ENCODE peak calls at places on chromosomes 2 and 18, in six cellular contexts. K, R, E, X, I and U are unnamed samples.

GRCh38 chr2:70777450-70777849 is 9.4 kb upstream of the ADD2 start:
- DNase-seq in K (no peak), R (no peak), E (no peak), X (no peak), I (no peak), U (no peak)

GRCh38 chr2:126614529-126615279 is 41.3 kb upstream of the GYPC start:
- DNase-seq in K (no peak), R (no peak), E (no peak), X (no peak), I (no peak), U (no peak)

GRCh38 chr2:105802587-105802986 is 57.9 kb downstream of the NCK2 start:
- DNase-seq in K (no peak), R (no peak), E (no peak), X (peak; percentile 25), I (no peak), U (no peak)

GRCh38 chr18:69402219-69402989 is 1.7 kb downstream of the DOK6 start:
- DNase-seq in K (no peak), R (peak; percentile 48), E (no peak), X (peak; percentile 73), I (no peak), U (no peak)

GRCh38 chr2:36354816-36355156 is 792 bp upstream of the CRIM1 start:
- DNase-seq in K (no peak), R (no peak), E (no peak), X (no peak), I (no peak), U (no peak)

GRCh38 chr18:44133483-44133882 is 547.2 kb upstream of the SETBP1 start:
- DNase-seq in K (no peak), R (no peak), E (no peak), X (no peak), I (no peak), U (no peak)

GRCh38 chr18:11651899-11652298 is 37.2 kb upstream of the GNAL start:
- DNase-seq in K (no peak), R (no peak), E (no peak), X (no peak), I (no peak), U (no peak)

GRCh38 chr2:155035246-155035645 is 336.8 kb downstream of the KCNJ3 start:
- DNase-seq in K (no peak), R (no peak), E (no peak), X (no peak), I (no peak), U (no peak)

GRCh38 chr2:54904836-54905235 is 145.4 kb downstream of the RTN4 start:
- DNase-seq in K (no peak), R (no peak), E (no peak), X (no peak), I (no peak), U (no peak)

GRCh38 chr2:143759455-143759854 is 630.2 kb downstream of the ARHGAP15 start:
- DNase-seq in K (no peak), R (no peak), E (no peak), X (peak; percentile 78), I (no peak), U (no peak)

GRCh38 chr2:143758629-143759330 is 629.6 kb downstream of the ARHGAP15 start:
- DNase-seq in K (no peak), R (no peak), E (no peak), X (peak; percentile 47), I (no peak), U (no peak)

DNA sequence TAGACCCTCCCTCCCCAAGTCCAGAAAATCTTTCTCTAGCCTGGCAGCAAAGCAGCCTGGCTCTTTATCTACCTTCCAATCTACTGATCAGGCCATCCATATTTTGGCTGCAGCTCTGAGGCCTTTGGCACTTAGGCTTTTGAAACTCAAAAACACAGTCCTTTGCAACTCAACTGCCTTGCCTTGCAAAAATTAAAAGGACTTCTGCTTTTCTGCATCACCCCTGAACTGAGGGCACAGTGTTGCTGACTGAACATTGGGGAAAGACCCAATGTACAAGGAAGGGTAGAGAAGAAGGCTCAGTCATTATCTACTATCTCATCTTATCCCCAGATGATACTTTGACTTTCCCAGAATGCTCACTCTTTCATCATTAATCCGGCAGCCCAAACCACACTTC is 625.5 kb downstream of the ARHGAP15 start:
- DNase-seq in K (no peak), R (no peak), E (no peak), X (no peak), I (no peak), U (no peak)
- H3K27ac ChIP-seq in K (no peak overlapping the region), R (no peak overlapping the region), E (no peak overlapping the region), X (no peak overlapping the region), I (no peak overlapping the region), U (no peak overlapping the region)

GRCh38 chr18:8571399-8571798 is 37.8 kb upstream of the RAB12 start:
- DNase-seq in K (no peak), R (no peak), E (no peak), X (no peak), I (no peak), U (no peak)
- TF ChIP-seq CTCF in K (no peak), R (no peak), E (no peak), X (no peak), I (no peak), U (no peak)

DNA sequence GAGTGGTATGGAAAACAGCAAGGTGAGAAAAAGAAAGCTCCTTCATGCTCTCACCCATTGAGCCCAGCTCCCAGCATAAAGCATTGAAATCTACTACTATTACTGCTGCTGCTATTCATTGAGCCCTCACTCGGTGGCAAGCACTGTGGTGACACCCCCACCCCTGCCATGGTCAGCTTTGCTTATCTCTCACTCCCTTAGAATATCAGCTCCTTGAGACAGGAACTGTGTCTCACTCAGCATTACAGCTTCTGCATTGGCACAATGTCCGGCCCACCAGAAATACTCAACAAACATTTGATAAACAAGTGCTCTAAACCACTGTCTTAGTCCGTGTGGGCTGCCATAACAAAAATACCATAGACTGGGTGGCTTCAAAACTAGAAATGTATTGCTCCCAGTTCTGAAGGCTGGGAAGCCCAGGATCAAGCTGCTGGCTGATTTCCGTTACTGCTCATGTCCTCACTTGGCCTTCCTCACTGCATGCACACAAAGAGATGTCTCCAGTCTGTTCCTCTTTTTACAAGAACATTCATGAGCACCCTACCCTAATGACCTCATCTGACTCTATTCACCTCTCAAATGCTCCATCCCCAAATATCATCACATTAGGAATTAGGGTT is 116.3 kb downstream of the ZBTB7C start:
- DNase-seq in K (no peak), R (no peak), E (no peak), X (no peak), I (no peak), U (no peak)
- H3K27ac ChIP-seq in K (no peak overlapping the region), R (no peak overlapping the region), E (no peak overlapping the region), X (no peak overlapping the region), I (no peak overlapping the region), U (no peak overlapping the region)

DNA sequence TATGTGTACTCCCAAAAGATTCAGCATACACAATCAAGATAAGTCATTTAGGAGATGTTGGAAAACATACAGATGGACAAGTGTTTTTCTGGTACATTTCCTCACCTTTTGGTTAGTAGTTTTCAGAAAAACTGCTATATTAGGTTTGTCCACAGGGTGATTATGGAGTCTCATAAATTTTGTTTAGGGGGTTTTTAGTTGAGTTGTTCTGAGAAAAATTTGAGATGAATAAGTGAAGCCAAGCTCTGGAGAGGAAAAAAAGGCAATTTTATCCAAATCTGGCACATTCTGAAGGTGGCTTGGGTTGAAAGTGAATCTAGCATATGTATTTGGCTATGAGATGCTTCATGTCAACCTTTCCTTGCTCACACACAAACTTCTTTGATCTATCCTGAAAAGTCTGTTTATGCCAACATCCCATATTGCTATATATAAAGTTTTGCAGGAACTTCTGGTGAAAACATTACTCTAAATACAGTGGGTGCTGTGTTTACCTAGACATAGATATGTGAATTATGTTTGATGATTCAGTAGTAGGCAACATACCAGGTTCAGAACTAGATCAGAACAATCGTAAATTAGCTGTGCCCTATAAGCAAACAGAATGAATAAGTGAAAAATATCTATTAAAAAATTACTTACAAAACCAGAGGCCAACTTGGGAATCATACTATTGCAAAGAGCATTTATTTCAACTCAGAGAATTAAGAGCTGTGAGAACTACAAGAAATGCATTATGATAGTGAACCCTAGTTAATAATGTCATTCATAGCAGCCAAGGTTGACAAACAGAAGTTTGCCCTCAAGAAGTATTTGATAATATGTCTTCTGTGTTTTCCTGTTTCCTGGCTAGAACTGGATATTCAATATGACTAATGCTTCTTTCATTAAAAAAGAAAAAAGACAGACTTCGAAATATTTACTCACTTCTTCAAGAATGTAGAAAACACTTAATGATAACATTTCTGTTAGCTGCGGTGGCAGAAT is 552.0 kb downstream of the IRS1 start:
- DNase-seq in K (no peak), R (no peak), E (no peak), X (no peak), I (no peak), U (no peak)
- TF ChIP-seq CTCF in K (no peak), R (no peak), E (no peak), X (peak; percentile 37), I (no peak), U (no peak)

GRCh38 chr2:24210723-24211122 is 35.9 kb downstream of the FAM228A start:
- DNase-seq in K (no peak), R (no peak), E (no peak), X (no peak), I (no peak), U (no peak)
- H3K27ac ChIP-seq in K (no peak overlapping the region), R (no peak overlapping the region), E (no peak overlapping the region), X (no peak overlapping the region), I (no peak overlapping the region), U (no peak overlapping the region)